ENCODE peak calls at places on chromosomes 2 and 18, in nine cellular contexts. V is germinal center; O is stimulated activated CD4-positive, alpha-beta T cell treated with anti-CD3 and anti-CD28 coated beads, TNF-alpha, amount 100 ng/mL, for 48 hours; H is cardiac muscle cell; D is stimulated activated CD8-positive, alpha-beta memory T cell treated with anti-CD3 and anti-CD28 coated beads, Interleukin-15, amount 100 ng/mL, for 1 hour; T is endothelial cell; R is COLO829; Z is fibroblast of the conjunctiva; A is GM12865. M is an unnamed sample.

GRCh38 chr18:58176915-58177717 is 133.1 kb downstream of the NEDD4L start:
- DNase-seq in V (no peak), O (no peak), H (no peak), D (no peak), T (no peak), R (peak; percentile 54), Z (peak; percentile 86), A (no peak), M (no peak)

GRCh38 chr18:13392899-13393298 is 174.3 kb downstream of the LDLRAD4 start:
- DNase-seq in V (no peak), O (no peak), H (no peak), D (no peak), T (no peak), R (no peak), Z (no peak), A (no peak), M (no peak)

GRCh38 chr2:83561592-83561991 is 897.5 kb downstream of the SUCLG1 start:
- DNase-seq in V (no peak), O (no peak), H (no peak), D (no peak), T (no peak), R (no peak), Z (no peak), A (no peak), M (no peak)

GRCh38 chr18:79912994-79913831 is 38.2 kb downstream of the SLC66A2 start:
- DNase-seq in V (no peak), O (no peak), H (no peak), D (no peak), T (no peak), R (no peak), Z (no peak), A (no peak), M (peak; percentile 50)

GRCh38 chr2:44333994-44334393 is 27.3 kb downstream of the PREPL start:
- DNase-seq in V (no peak), O (no peak), H (peak; percentile 26), D (no peak), T (no peak), R (no peak), Z (no peak), A (no peak), M (no peak)

GRCh38 chr2:25378731-25379490 is 37.2 kb upstream of the DNMT3A start:
- DNase-seq in V (no peak), O (no peak), H (no peak), D (no peak), T (no peak), R (no peak), Z (no peak), A (no peak), M (no peak)

GRCh38 chr2:10410001-10410671 is 38.0 kb downstream of the ODC1 start:
- DNase-seq in V (peak; percentile 67), O (no peak), H (no peak), D (no peak), T (no peak), R (no peak), Z (no peak), A (peak; percentile 71), M (no peak)

GRCh38 chr2:168573128-168573903 is 117.2 kb downstream of the CERS6 start:
- DNase-seq in V (no peak), O (no peak), H (no peak), D (no peak), T (no peak), R (peak; percentile 58), Z (peak; percentile 63), A (no peak), M (no peak)

GRCh38 chr2:7692657-7693161 is 775.5 kb downstream of the RNF144A start:
- DNase-seq in V (no peak), O (no peak), H (no peak), D (no peak), T (no peak), R (no peak), Z (peak; percentile 81), A (no peak), M (no peak)

GRCh38 chr18:46213295-46213694 is 109.1 kb downstream of the HAUS1 start:
- DNase-seq in V (peak; percentile 60), O (no peak), H (no peak), D (no peak), T (no peak), R (peak; percentile 52), Z (no peak), A (peak; percentile 41), M (peak; percentile 15)

GRCh38 chr2:189581354-189582139 is 961 bp upstream of the SLC40A1 start:
- DNase-seq in V (peak; percentile 2), O (no peak), H (no peak), D (no peak), T (peak; percentile 17), R (no peak), Z (no peak), A (no peak), M (peak; percentile 73)

M was measured in H7.